ENCODE peak calls at places on chromosomes 5 and 9, in seven cellular contexts. R is GM06990, P is type B pancreatic cell, U is fibroblast of villous mesenchyme, K is hepatocyte, J is BJ, V is AG04450. F is an unnamed sample.

GRCh38 chr5:138645778-138646575 is 70.8 kb upstream of the HSPA9 start:
- DNase-seq in U (no peak), J (no peak), R (no peak), V (no peak), P (no peak), K (no peak), F (no peak)

GRCh38 chr5:10464173-10464572 is 22.5 kb downstream of the ROPN1L start:
- DNase-seq in V (no peak), J (no peak), R (no peak), K (no peak), U (no peak), P (no peak), F (no peak)

GRCh38 chr5:160245506-160246100 is 16.3 kb downstream of the FABP6 start:
- DNase-seq in V (no peak), U (no peak), J (no peak), R (no peak), K (no peak), P (no peak), F (no peak)

GRCh38 chr9:96141666-96142065 is 160.3 kb downstream of the HSD17B3 start:
- DNase-seq in J (no peak), P (no peak), K (no peak), U (peak; percentile 31), R (no peak), V (no peak), F (no peak)

GRCh38 chr5:115170128-115170923 is 618 bp upstream of the TRIM36 start:
- DNase-seq in P (no peak), R (no peak), U (peak; percentile 39), V (no peak), K (no peak), J (no peak), F (no peak)

GRCh38 chr9:131418143-131419028 is 24.5 kb downstream of the PRRC2B start:
- DNase-seq in U (peak; percentile 66), K (peak; percentile 49), P (no peak), J (no peak), R (no peak), V (no peak), F (no peak)

GRCh38 chr9:110178281-110178680 is 29.7 kb downstream of the C9orf152 start:
- DNase-seq in V (no peak), U (no peak), J (no peak), R (no peak), K (no peak), P (no peak), F (no peak)

GRCh38 chr5:39519566-39520231 is 94.9 kb upstream of the DAB2 start:
- DNase-seq in V (no peak), J (no peak), P (no peak), U (peak; percentile 91), R (no peak), K (no peak), F (no peak)

GRCh38 chr5:158212915-158213314 is 354.0 kb upstream of the CLINT1 start:
- DNase-seq in K (no peak), U (no peak), V (no peak), J (no peak), P (no peak), R (no peak), F (peak; percentile 24)

GRCh38 chr5:147898875-147899401 is 7.4 kb downstream of the C5orf46 start:
- DNase-seq in V (no peak), P (no peak), K (no peak), U (no peak), R (no peak), J (no peak), F (no peak)

GRCh38 chr9:35606138-35606504 is 1.1 kb downstream of the TESK1 start:
- DNase-seq in V (no peak), J (no peak), P (no peak), R (no peak), K (no peak), U (peak; percentile 6), F (no peak)

GRCh38 chr5:158639876-158640570 is 459.7 kb downstream of the EBF1 start:
- DNase-seq in U (no peak), V (no peak), K (no peak), R (no peak), P (no peak), J (no peak), F (no peak)

GRCh38 chr9:104256710-104257091 is 162.6 kb downstream of the SMC2 start:
- DNase-seq in U (no peak), R (no peak), P (no peak), V (no peak), K (no peak), J (no peak), F (no peak)

GRCh38 chr5:79858097-79858723 is 132.9 kb downstream of the MTX3 start:
- DNase-seq in V (no peak), J (no peak), U (peak; percentile 58), P (no peak), K (peak; percentile 75), R (no peak), F (peak; percentile 83)

GRCh38 chr5:142246263-142246662 is 78.6 kb downstream of the SPRY4 start:
- DNase-seq in K (no peak), P (no peak), J (peak; percentile 50), U (peak; percentile 33), V (peak; percentile 20), R (no peak), F (no peak)

GRCh38 chr5:120092649-120093048 is 371.5 kb upstream of the PRR16 start:
- DNase-seq in J (no peak), K (no peak), U (no peak), P (no peak), R (no peak), V (no peak), F (no peak)

GRCh38 chr9:31542384-31543055 is 841.9 kb upstream of the ACO1 start:
- DNase-seq in V (no peak), K (peak; percentile 67), P (no peak), J (no peak), U (peak; percentile 88), R (no peak), F (peak; percentile 16)
- TF ChIP-seq CTCF in V (peak; percentile 37), K (peak; percentile 49), P (peak; percentile 70), J (no peak), U (peak; percentile 26), R (peak; percentile 62), F (no peak)

GRCh38 chr9:4119778-4120554 is 179.9 kb downstream of the GLIS3 start:
- DNase-seq in P (no peak), U (no peak), J (no peak), R (no peak), K (no peak), V (no peak), F (no peak)
- TF ChIP-seq CTCF in P (no peak), U (no peak), J (no peak), R (no peak), K (no peak), V (no peak), F (no peak)

DNA sequence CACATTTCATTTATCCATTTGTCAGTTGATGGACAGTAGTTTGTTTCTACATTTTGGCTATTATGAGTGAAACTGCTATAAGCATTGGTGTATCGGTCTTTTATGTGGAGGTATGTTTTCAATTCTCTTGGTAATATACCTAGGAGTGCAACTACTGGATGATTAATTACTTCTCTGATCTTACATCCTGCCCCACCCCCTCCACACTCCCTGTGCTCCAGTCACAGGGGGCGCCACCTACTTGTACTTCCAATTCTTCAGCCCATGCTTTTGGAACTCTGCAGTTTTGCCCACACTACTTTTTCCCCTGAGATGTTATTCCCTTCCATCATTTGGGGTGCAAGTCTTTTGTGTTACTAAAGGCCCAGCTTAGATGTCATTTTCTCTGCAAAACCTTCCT is 42.0 kb downstream of the SEC61B start:
- DNase-seq in J (no peak), V (no peak), R (no peak), K (no peak), U (peak; percentile 11), P (no peak), F (no peak)
- TF ChIP-seq CTCF in J (peak; percentile 37), V (peak; percentile 22), R (peak; percentile 41), K (no peak), U (peak; percentile 40), P (no peak), F (no peak)

DNA sequence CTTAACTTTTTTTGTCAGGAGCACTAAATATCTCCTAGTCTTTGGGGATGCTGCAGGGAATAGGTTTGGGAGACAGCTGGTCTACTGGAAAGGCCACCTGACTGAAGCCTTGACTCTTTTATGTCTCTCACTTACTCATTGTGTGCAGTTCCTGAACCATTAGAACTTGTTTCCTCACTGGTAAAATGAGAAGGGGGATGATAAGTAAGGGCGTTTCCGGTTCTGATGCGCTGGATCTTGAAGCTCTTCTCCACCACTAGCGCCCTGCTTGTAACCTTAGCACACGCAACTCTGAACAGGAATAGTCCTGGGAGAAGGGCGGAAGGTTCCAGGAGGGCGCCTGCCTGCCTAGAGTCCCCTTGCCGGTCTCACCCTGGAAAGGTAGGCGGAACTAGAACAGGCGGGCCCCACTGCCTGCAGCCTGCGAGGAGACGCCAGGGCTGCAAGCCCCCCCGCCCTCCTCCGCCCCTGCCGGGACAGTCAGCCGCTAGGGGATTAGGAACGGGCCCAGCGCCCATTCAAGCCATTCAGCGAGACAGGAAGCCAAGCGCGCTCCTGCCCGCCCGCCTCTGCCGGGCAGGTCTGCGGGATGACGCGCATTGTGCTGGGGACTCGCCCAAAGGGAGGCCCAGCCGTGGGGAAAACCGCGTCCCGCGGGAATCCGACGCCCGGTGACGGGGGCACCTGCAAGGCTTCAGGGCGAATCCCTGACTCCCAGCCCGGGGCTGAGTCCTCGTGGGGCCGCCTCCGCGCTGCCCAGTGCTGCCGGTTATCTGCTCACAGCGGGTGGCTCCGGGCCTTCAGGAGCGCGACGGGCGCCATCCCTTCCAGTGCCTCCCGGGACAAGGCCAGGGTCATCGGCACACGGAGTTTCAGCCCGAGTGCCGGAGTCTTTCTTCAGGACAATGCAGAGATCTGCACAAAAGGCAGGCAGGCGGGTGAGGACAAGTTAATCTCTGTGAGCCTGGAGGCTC is 44.0 kb upstream of the XPA start:
- DNase-seq in J (peak; percentile 11), U (peak; percentile 55), P (peak; percentile 74), V (no peak), K (peak; percentile 85), R (peak; percentile 38), F (no peak)
- TF ChIP-seq CTCF in J (peak; percentile 46), U (no peak), P (peak; percentile 63), V (peak; percentile 18), K (no peak), R (no peak), F (no peak)